ENCODE peak calls at places on chromosomes 16 and 17, in four cellular contexts. One of them, this sample, is unnamed.

GRCh38 chr17:10171581-10171981 is 26.8 kb downstream of the GAS7 start:
- DNase-seq in GM23248: peak; percentile 38
- DNase-seq in dorsolateral prefrontal cortex: no peak
- DNase-seq in CD4-positive, alpha-beta memory T cell: no peak
- DNase-seq in this sample: no peak

GRCh38 chr16:86239381-86239780 is 270.9 kb upstream of the FOXF1 start:
- DNase-seq in GM23248: no peak
- DNase-seq in dorsolateral prefrontal cortex: no peak
- DNase-seq in CD4-positive, alpha-beta memory T cell: no peak
- DNase-seq in this sample: no peak

GRCh38 chr16:56675685-56676210 is 6.1 kb downstream of the MT1H start:
- DNase-seq in GM23248: no peak
- DNase-seq in dorsolateral prefrontal cortex: no peak
- DNase-seq in CD4-positive, alpha-beta memory T cell: peak; percentile 25
- DNase-seq in this sample: no peak

GRCh38 chr16:4190086-4190485 is 51.8 kb downstream of the SRL start:
- DNase-seq in GM23248: no peak
- DNase-seq in dorsolateral prefrontal cortex: no peak
- DNase-seq in CD4-positive, alpha-beta memory T cell: no peak
- DNase-seq in this sample: no peak

GRCh38 chr17:30238003-30238344 is 2.5 kb upstream of the SLC6A4 start:
- DNase-seq in GM23248: no peak
- DNase-seq in dorsolateral prefrontal cortex: no peak
- DNase-seq in CD4-positive, alpha-beta memory T cell: no peak
- DNase-seq in this sample: no peak

GRCh38 chr17:67071595-67071994 is 27.2 kb downstream of the CACNG1 start:
- DNase-seq in GM23248: no peak
- DNase-seq in dorsolateral prefrontal cortex: no peak
- DNase-seq in CD4-positive, alpha-beta memory T cell: no peak
- DNase-seq in this sample: no peak

GRCh38 chr16:14168146-14168545 is 97.0 kb downstream of the MRTFB start:
- DNase-seq in GM23248: no peak
- DNase-seq in dorsolateral prefrontal cortex: no peak
- DNase-seq in CD4-positive, alpha-beta memory T cell: no peak
- DNase-seq in this sample: no peak

GRCh38 chr17:50129303-50129945 is 536 bp downstream of the SAMD14 start:
- DNase-seq in GM23248: peak; percentile 67
- DNase-seq in dorsolateral prefrontal cortex: no peak
- DNase-seq in CD4-positive, alpha-beta memory T cell: peak; percentile 68
- DNase-seq in this sample: peak; percentile 47

GRCh38 chr17:38583833-38584349 is 21.9 kb downstream of the SRCIN1 start:
- DNase-seq in GM23248: no peak
- DNase-seq in dorsolateral prefrontal cortex: no peak
- DNase-seq in CD4-positive, alpha-beta memory T cell: no peak
- DNase-seq in this sample: no peak

GRCh38 chr17:50432125-50432762 is 6.2 kb downstream of the ACSF2 start:
- DNase-seq in GM23248: no peak
- DNase-seq in dorsolateral prefrontal cortex: no peak
- DNase-seq in CD4-positive, alpha-beta memory T cell: no peak
- DNase-seq in this sample: no peak

GRCh38 chr16:88003736-88004135 is 52.5 kb downstream of the BANP start:
- DNase-seq in GM23248: no peak
- DNase-seq in dorsolateral prefrontal cortex: no peak
- DNase-seq in CD4-positive, alpha-beta memory T cell: no peak
- DNase-seq in this sample: no peak

GRCh38 chr17:66331038-66331816 is 28.8 kb downstream of the PRKCA start:
- DNase-seq in GM23248: no peak
- DNase-seq in dorsolateral prefrontal cortex: no peak
- DNase-seq in CD4-positive, alpha-beta memory T cell: peak; percentile 69
- DNase-seq in this sample: peak; percentile 45

GRCh38 chr17:42677921-42678781 is 1.4 kb upstream of the PLEKHH3 start:
- DNase-seq in GM23248: peak; percentile 93
- DNase-seq in dorsolateral prefrontal cortex: peak; percentile 80
- DNase-seq in CD4-positive, alpha-beta memory T cell: peak; percentile 65
- DNase-seq in this sample: peak; percentile 60

DNA sequence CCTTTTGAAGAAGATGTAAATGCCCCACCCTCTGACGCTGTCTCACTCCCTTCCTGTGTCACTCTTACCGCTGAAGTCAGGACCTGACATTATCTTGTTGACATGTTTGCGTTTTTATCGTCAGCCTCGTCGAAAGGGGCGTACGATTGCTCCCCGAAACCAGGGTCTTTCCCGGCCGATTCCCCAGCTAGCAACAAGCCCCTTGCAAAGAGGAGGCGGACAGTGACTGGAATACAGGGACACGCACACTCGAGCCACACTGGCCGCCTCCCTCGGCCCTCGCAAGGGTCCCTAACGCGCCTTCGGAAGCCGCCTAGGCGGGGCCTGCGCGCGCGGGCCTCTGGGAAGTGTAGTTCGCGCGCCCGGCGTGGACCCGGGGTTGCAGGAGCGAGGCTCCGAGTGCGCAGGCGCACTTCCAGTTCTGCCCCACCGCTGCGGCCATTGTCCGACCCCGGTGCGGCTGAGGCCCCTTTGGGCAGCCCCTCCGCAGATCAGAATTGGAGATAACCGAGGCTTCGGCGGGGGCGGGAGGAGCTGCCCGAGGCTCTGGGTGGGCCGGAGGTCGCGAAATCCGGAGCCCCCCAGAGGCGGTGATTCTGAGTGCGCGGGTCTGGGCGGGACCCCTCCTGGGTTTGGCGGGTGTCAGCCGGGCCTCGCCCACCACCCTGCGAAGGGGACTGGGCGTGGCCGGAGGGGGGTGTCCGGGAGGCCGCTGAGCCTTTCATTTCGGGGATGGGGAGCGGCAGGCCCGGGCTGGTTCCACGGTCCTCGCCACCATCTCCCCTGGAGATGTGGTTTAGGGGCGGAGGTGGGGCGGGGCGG is at the start of gene ZFP90:
- DNase-seq in GM23248: peak; percentile 97
- DNase-seq in dorsolateral prefrontal cortex: peak; percentile 84
- DNase-seq in CD4-positive, alpha-beta memory T cell: peak; percentile 85
- DNase-seq in this sample: peak; percentile 78
- H3K27ac ChIP-seq in GM23248: no peak within 1 kb of the TSS
- H3K27ac ChIP-seq in dorsolateral prefrontal cortex: peak within 1 kb of the TSS; percentile 83
- H3K27ac ChIP-seq in CD4-positive, alpha-beta memory T cell: peak within 1 kb of the TSS; percentile 83
- H3K27ac ChIP-seq in this sample: peak within 1 kb of the TSS; percentile 80

GRCh38 chr17:74267579-74267978 is 6.5 kb upstream of the DNAI2 start:
- DNase-seq in GM23248: no peak
- DNase-seq in dorsolateral prefrontal cortex: no peak
- DNase-seq in CD4-positive, alpha-beta memory T cell: no peak
- DNase-seq in this sample: no peak

GRCh38 chr17:74268052-74268451 is 6.0 kb upstream of the DNAI2 start:
- DNase-seq in GM23248: no peak
- DNase-seq in dorsolateral prefrontal cortex: no peak
- DNase-seq in CD4-positive, alpha-beta memory T cell: no peak
- DNase-seq in this sample: no peak

GRCh38 chr17:74271281-74271680 is 2.8 kb upstream of the DNAI2 start:
- DNase-seq in GM23248: no peak
- DNase-seq in dorsolateral prefrontal cortex: no peak
- DNase-seq in CD4-positive, alpha-beta memory T cell: no peak
- DNase-seq in this sample: no peak

GRCh38 chr17:74270333-74270732 is 3.7 kb upstream of the DNAI2 start:
- DNase-seq in GM23248: no peak
- DNase-seq in dorsolateral prefrontal cortex: peak; percentile 60
- DNase-seq in CD4-positive, alpha-beta memory T cell: no peak
- DNase-seq in this sample: no peak

DNA sequence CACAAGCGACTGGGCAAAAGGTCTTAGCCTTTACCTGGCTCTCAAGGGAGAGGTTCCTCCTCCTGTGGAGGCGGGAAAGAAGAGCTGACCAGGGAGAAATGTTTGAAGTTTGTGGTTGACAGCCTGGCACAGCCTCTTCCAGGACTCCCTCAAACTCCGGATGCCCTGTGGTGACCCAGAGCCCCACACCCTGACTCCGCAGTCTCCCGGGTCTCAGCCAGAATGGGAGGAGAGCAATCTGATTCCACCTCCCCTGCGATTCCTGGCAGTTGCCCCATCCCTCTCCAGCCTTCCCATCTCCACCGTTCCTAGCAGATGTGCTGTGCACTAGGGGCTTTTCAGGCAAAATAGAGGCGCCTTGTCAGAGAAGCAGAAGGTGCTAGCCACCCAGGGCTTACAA is 5.5 kb upstream of the DNAI2 start:
- DNase-seq in GM23248: no peak
- DNase-seq in dorsolateral prefrontal cortex: no peak
- DNase-seq in CD4-positive, alpha-beta memory T cell: no peak
- DNase-seq in this sample: no peak
- H3K27me3 ChIP-seq in GM23248: peaks cover 10% of the 10 kb centered on the region
- H3K27me3 ChIP-seq in dorsolateral prefrontal cortex: no peaks in the 10 kb centered on the region
- H3K27me3 ChIP-seq in CD4-positive, alpha-beta memory T cell: no peaks in the 10 kb centered on the region
- H3K27me3 ChIP-seq in this sample: peaks cover 3% of the 10 kb centered on the region

GRCh38 chr17:37092041-37092440 is 143.3 kb downstream of the AATF start:
- DNase-seq in GM23248: no peak
- DNase-seq in dorsolateral prefrontal cortex: no peak
- DNase-seq in CD4-positive, alpha-beta memory T cell: no peak
- DNase-seq in this sample: no peak
- H3K27ac ChIP-seq in GM23248: no peak overlapping the region
- H3K27ac ChIP-seq in dorsolateral prefrontal cortex: no peak overlapping the region
- H3K27ac ChIP-seq in CD4-positive, alpha-beta memory T cell: no peak overlapping the region
- H3K27ac ChIP-seq in this sample: no peak overlapping the region

GRCh38 chr17:79322216-79323123 is 247.8 kb downstream of the ENGASE start:
- DNase-seq in GM23248: no peak
- DNase-seq in dorsolateral prefrontal cortex: no peak
- DNase-seq in CD4-positive, alpha-beta memory T cell: no peak
- DNase-seq in this sample: no peak
- H3K27me3 ChIP-seq in GM23248: peaks cover 9% of the 10 kb centered on the region
- H3K27me3 ChIP-seq in dorsolateral prefrontal cortex: no peaks in the 10 kb centered on the region
- H3K27me3 ChIP-seq in CD4-positive, alpha-beta memory T cell: no peaks in the 10 kb centered on the region
- H3K27me3 ChIP-seq in this sample: no peaks in the 10 kb centered on the region

GRCh38 chr16:2040450-2041105 is 7.1 kb downstream of the NTHL1 start:
- DNase-seq in GM23248: no peak
- DNase-seq in dorsolateral prefrontal cortex: no peak
- DNase-seq in CD4-positive, alpha-beta memory T cell: no peak
- DNase-seq in this sample: no peak

GRCh38 chr16:2043980-2044451 is 3.6 kb downstream of the NTHL1 start:
- DNase-seq in GM23248: no peak
- DNase-seq in dorsolateral prefrontal cortex: peak; percentile 78
- DNase-seq in CD4-positive, alpha-beta memory T cell: no peak
- DNase-seq in this sample: no peak

GRCh38 chr16:2043296-2043979 is 4.2 kb downstream of the NTHL1 start:
- DNase-seq in GM23248: no peak
- DNase-seq in dorsolateral prefrontal cortex: no peak
- DNase-seq in CD4-positive, alpha-beta memory T cell: no peak
- DNase-seq in this sample: no peak

GRCh38 chr16:2042666-2043295 is 4.9 kb downstream of the NTHL1 start:
- DNase-seq in GM23248: no peak
- DNase-seq in dorsolateral prefrontal cortex: no peak
- DNase-seq in CD4-positive, alpha-beta memory T cell: no peak
- DNase-seq in this sample: no peak

DNA sequence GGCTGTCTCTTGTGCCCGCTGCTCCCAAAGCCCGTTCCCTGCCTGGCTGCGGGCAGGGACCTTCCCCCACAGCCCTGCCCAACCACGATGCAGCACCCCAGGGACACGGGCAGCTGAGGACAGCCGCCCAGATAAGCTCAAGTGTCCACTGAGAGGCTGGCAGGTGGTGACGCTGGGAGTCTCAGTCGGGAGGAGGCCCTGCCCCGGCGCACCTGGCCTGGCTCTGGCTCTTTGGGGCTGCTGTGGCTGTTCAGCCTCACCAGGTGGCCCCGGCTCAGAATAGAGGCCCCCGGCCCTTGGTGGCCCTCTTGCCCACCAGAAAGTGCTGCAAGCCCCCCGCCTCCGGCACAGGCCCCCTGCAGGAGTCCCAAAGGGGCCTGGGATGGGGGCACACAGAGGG is 5.5 kb downstream of the NTHL1 start:
- DNase-seq in GM23248: no peak
- DNase-seq in dorsolateral prefrontal cortex: no peak
- DNase-seq in CD4-positive, alpha-beta memory T cell: no peak
- DNase-seq in this sample: no peak
- H3K27ac ChIP-seq in GM23248: no peak overlapping the region
- H3K27ac ChIP-seq in dorsolateral prefrontal cortex: no peak overlapping the region
- H3K27ac ChIP-seq in CD4-positive, alpha-beta memory T cell: no peak overlapping the region
- H3K27ac ChIP-seq in this sample: peak overlapping the region; percentile 16

DNA sequence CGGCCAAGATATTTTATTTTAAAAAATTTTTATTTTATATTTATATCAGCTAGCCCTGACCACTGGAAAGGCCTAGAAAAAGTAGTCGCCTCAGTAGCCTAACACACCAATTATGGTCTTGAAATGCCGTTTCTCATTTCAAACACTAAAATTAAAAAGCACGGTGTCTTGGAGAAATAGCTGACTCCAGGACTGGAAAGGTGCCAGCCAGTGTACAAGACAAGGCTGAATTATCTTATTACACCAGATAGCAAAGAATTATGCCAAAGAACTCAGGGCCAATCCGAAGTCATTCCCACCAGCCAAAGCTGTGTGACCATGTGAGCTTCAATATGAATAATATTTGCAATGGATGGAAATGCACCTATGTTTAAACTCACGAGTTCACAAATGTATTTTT is 20.0 kb upstream of the ATP2C2 start:
- DNase-seq in GM23248: no peak
- DNase-seq in dorsolateral prefrontal cortex: no peak
- DNase-seq in CD4-positive, alpha-beta memory T cell: no peak
- DNase-seq in this sample: no peak
- H3K27me3 ChIP-seq in GM23248: peaks cover 23% of the 10 kb centered on the region
- H3K27me3 ChIP-seq in dorsolateral prefrontal cortex: no peaks in the 10 kb centered on the region
- H3K27me3 ChIP-seq in CD4-positive, alpha-beta memory T cell: no peaks in the 10 kb centered on the region
- H3K27me3 ChIP-seq in this sample: no peaks in the 10 kb centered on the region

GRCh38 chr17:73283250-73283649 is 21.6 kb upstream of the CPSF4L start:
- DNase-seq in GM23248: no peak
- DNase-seq in dorsolateral prefrontal cortex: no peak
- DNase-seq in CD4-positive, alpha-beta memory T cell: no peak
- DNase-seq in this sample: no peak
- H3K27ac ChIP-seq in GM23248: no peak overlapping the region
- H3K27ac ChIP-seq in dorsolateral prefrontal cortex: no peak overlapping the region
- H3K27ac ChIP-seq in CD4-positive, alpha-beta memory T cell: no peak overlapping the region
- H3K27ac ChIP-seq in this sample: no peak overlapping the region

GRCh38 chr17:48631693-48632578 is 5.8 kb upstream of the HOXB9 start:
- DNase-seq in GM23248: no peak
- DNase-seq in dorsolateral prefrontal cortex: no peak
- DNase-seq in CD4-positive, alpha-beta memory T cell: no peak
- DNase-seq in this sample: no peak
- H3K27me3 ChIP-seq in GM23248: peaks cover 97% of the 10 kb centered on the region
- H3K27me3 ChIP-seq in dorsolateral prefrontal cortex: peaks cover 96% of the 10 kb centered on the region
- H3K27me3 ChIP-seq in CD4-positive, alpha-beta memory T cell: peaks cover 68% of the 10 kb centered on the region
- H3K27me3 ChIP-seq in this sample: peaks cover 72% of the 10 kb centered on the region

This sample was measured in CD8-positive, alpha-beta memory T cell.